ENCODE peak calls at places on chromosome 22, in nine cellular contexts. E, A, V, Z, Y, I, O, J and S are unnamed samples.

GRCh38 chr22:50079689-50080465 is 5.3 kb downstream of the MLC1 start:
- DNase-seq in E (no peak), A (no peak), V (no peak), Z (no peak), Y (no peak), I (no peak), O (no peak), J (no peak), S (no peak)

GRCh38 chr22:33871935-33872334 is 48.3 kb downstream of the LARGE1 start:
- DNase-seq in E (no peak), A (no peak), V (no peak), Z (no peak), Y (peak; percentile 37), I (no peak), O (no peak), J (no peak), S (no peak)

GRCh38 chr22:48346311-48346710 is 1481.4 kb downstream of the BRD1 start:
- DNase-seq in E (no peak), A (no peak), V (no peak), Z (no peak), Y (no peak), I (no peak), O (no peak), J (no peak), S (no peak)

GRCh38 chr22:43901976-43902643 is 10.3 kb upstream of the PNPLA5 start:
- DNase-seq in E (no peak), A (no peak), V (peak; percentile 33), Z (no peak), Y (peak; percentile 97), I (no peak), O (no peak), J (no peak), S (no peak)

GRCh38 chr22:19058713-19059451 is 63.3 kb downstream of the DGCR2 start:
- DNase-seq in E (no peak), A (peak; percentile 80), V (no peak), Z (no peak), Y (no peak), I (no peak), O (no peak), J (no peak), S (peak; percentile 15)

GRCh38 chr22:43014062-43014875 is 680 bp downstream of the PACSIN2 start:
- DNase-seq in E (peak; percentile 44), A (peak; percentile 90), V (no peak), Z (no peak), Y (no peak), I (peak; percentile 32), O (peak; percentile 59), J (peak; percentile 52), S (no peak)

GRCh38 chr22:29388759-29389090 is 355 bp upstream of the AP1B1 start:
- DNase-seq in E (no peak), A (no peak), V (no peak), Z (no peak), Y (no peak), I (no peak), O (no peak), J (no peak), S (no peak)

GRCh38 chr22:29689872-29690213 is 30.0 kb upstream of the CABP7 start:
- DNase-seq in E (peak; percentile 53), A (no peak), V (no peak), Z (peak; percentile 50), Y (peak; percentile 55), I (peak; percentile 39), O (peak; percentile 58), J (peak; percentile 79), S (no peak)

GRCh38 chr22:48576333-48577013 is 1251.2 kb downstream of the BRD1 start:
- DNase-seq in E (no peak), A (no peak), V (peak; percentile 41), Z (no peak), Y (no peak), I (no peak), O (no peak), J (no peak), S (no peak)

GRCh38 chr22:21926728-21927127 is 25.9 kb downstream of the PPM1F start:
- DNase-seq in E (no peak), A (no peak), V (no peak), Z (no peak), Y (no peak), I (no peak), O (no peak), J (no peak), S (no peak)

GRCh38 chr22:36301851-36302250 is 48.9 kb downstream of the APOL1 start:
- DNase-seq in E (no peak), A (no peak), V (no peak), Z (no peak), Y (peak; percentile 97), I (no peak), O (no peak), J (no peak), S (no peak)

GRCh38 chr22:27719535-27720227 is 81.9 kb downstream of the MN1 start:
- DNase-seq in E (no peak), A (peak; percentile 88), V (no peak), Z (no peak), Y (peak; percentile 16), I (no peak), O (no peak), J (peak; percentile 83), S (no peak)

GRCh38 chr22:27993201-27993635 is 74.2 kb upstream of the PITPNB start:
- DNase-seq in E (no peak), A (peak; percentile 75), V (no peak), Z (no peak), Y (no peak), I (no peak), O (peak; percentile 5), J (no peak), S (no peak)

GRCh38 chr22:19892249-19892879 is 37.7 kb upstream of the GNB1L start:
- DNase-seq in E (peak; percentile 47), A (no peak), V (no peak), Z (no peak), Y (peak; percentile 53), I (peak; percentile 76), O (no peak), J (no peak), S (no peak)

DNA sequence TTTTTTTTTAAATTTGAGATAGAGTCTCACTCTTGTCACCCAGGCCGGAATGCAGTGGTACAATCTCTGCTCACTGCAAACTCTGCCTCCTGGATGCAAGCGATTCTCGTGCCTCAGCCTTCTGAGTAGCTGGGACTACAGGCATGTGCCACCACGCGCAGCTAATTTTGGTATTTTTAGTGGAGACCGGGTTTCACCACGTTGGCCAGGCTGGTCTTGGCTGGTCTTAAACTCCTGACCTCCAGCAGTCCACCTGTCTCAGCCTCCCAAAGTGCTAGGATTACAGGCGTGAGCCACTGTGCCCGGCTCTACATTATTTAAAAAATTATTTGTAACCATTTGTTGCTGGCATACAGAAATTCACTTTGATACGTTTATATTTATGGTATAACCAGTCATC is 18.6 kb downstream of the EP300 start:
- DNase-seq in E (no peak), A (no peak), V (no peak), Z (no peak), Y (no peak), I (no peak), O (no peak), J (no peak), S (no peak)
- TF ChIP-seq POLR2A in E (no peak), A (no peak), V (no peak), Z (no peak), Y (no peak), I (no peak), O (no peak), J (no peak), S (no peak)

GRCh38 chr22:45917146-45917545 is 59.8 kb downstream of the WNT7B start:
- DNase-seq in E (no peak), A (no peak), V (no peak), Z (no peak), Y (no peak), I (no peak), O (no peak), J (no peak), S (peak; percentile 48)
- TF ChIP-seq POLR2A in E (no peak), A (no peak), V (no peak), Z (no peak), Y (no peak), I (no peak), O (no peak), J (no peak), S (no peak)

DNA sequence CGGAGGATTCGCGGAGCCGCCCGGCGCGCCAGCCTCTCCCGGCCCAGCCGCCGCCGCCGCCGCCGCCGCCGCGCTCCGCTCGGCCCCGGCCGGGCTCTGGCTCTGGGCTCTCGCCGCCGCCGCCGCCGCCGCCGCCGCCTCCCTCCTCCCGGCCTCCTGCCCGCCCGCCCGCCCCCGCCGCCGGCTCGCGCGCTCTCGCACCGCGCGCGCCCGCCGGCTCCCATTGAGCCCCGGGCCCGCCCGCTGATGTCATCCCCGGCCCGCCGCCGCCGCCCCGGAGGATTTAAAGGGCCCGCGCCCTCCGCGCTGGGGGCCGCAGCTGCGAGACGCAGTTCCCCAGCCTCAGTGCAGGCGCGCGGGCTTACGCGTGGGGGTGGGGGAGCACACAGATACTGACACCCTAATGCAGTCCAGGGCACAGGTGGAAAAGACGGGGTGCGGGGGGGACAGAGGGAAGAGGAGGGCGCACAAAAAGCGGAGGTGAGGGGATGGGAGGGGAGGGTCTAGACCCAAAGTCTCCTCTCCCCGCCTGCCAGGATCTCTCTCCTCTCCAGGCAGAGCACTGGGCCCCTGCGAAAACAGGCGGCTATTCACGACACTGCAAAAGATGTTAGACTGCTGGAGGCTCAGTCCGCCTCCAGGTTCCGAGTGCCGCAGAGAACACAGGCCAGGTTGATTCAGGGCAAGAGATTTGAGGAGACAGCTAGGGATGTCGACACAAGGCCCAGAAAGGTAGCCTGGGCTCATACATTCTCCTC is at the start of gene CSNK1E:
- DNase-seq in E (peak; percentile 85), A (peak; percentile 96), V (peak; percentile 51), Z (peak; percentile 77), Y (peak; percentile 33), I (peak; percentile 82), O (peak; percentile 86), J (peak; percentile 89), S (peak; percentile 41)
- TF ChIP-seq POLR2A in E (no peak), A (no peak), V (no peak), Z (no peak), Y (no peak), I (peak; percentile 25), O (no peak), J (no peak), S (no peak)

DNA sequence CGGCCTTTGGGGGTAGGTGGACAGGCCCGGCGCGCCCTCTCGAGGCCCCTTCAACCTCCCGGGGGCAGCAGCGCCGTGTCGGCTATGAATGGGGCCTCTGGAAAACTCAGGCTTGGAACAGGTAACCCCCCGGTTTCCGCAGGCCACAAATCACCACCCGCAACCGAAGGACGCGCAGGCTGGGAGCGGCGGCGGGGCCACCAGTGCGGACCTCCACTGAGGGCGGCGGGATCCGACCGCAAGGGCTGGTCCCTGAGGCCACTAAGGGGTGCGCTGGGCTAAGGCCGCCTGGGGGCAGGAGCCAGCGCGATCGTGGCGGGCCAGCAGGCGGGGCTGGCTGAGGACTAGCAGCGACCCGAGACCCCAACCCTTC is 695 bp upstream of the ATF4 start:
- DNase-seq in E (peak; percentile 66), A (peak; percentile 93), V (peak; percentile 49), Z (peak; percentile 49), Y (no peak), I (peak; percentile 58), O (peak; percentile 69), J (peak; percentile 86), S (no peak)
- TF ChIP-seq POLR2A in E (peak; percentile 71), A (no peak), V (peak; percentile 66), Z (peak; percentile 65), Y (no peak), I (peak; percentile 76), O (no peak), J (no peak), S (peak; percentile 16)